ENCODE peak calls at places on chromosomes 1 and 21, in four cellular contexts. G, X, S and J are unnamed samples.

GRCh38 chr1:111220302-111220890 is 7.1 kb upstream of the CHI3L2 start:
- DNase-seq in S (no peak), G (no peak), X (no peak), J (no peak)

GRCh38 chr1:241637046-241637590 is 3.1 kb downstream of the CHML start:
- DNase-seq in X (peak), G (no peak), S (no peak), J (no peak)

GRCh38 chr1:214438059-214438458 is 113.3 kb downstream of the PTPN14 start:
- DNase-seq in X (no peak), S (no peak), G (no peak), J (no peak)

GRCh38 chr1:188904201-188904600 is 1573.5 kb downstream of the BRINP3 start:
- DNase-seq in S (no peak), G (no peak), X (peak), J (no peak)

GRCh38 chr1:94765958-94766357 is 54.2 kb upstream of the SLC44A3 start:
- DNase-seq in S (no peak), X (no peak), G (no peak), J (no peak)

GRCh38 chr1:39642796-39643195 is 3.4 kb upstream of the HEYL start:
- DNase-seq in X (peak), S (no peak), G (no peak), J (no peak)

GRCh38 chr21:19731251-19731650 is 1267.0 kb upstream of the NCAM2 start:
- DNase-seq in S (no peak), G (no peak), X (no peak), J (no peak)

GRCh38 chr1:25837253-25837875 is 17.6 kb downstream of the MTFR1L start:
- DNase-seq in G (no peak), S (no peak), X (peak), J (no peak)

GRCh38 chr1:186760426-186760825 is 68.3 kb upstream of the PLA2G4A start:
- DNase-seq in X (no peak), S (no peak), G (no peak), J (no peak)

GRCh38 chr1:96281491-96281890 is 440.1 kb upstream of the PTBP2 start:
- DNase-seq in X (no peak), G (no peak), S (no peak), J (no peak)

GRCh38 chr1:33336580-33336979 is 15.7 kb upstream of the A3GALT2 start:
- DNase-seq in X (no peak), G (no peak), S (no peak), J (no peak)

GRCh38 chr1:7808253-7808844 is 24.3 kb downstream of the PER3 start:
- DNase-seq in S (no peak), G (no peak), X (peak), J (no peak)

GRCh38 chr1:214044438-214045214 is 56.9 kb downstream of the PROX1 start:
- DNase-seq in S (no peak), X (no peak), G (no peak), J (no peak)

GRCh38 chr1:207818971-207819451 is 67.2 kb downstream of the CD46 start:
- DNase-seq in S (peak), X (no peak), G (no peak), J (no peak)

GRCh38 chr1:115112496-115113375 is 23.4 kb upstream of the TSPAN2 start:
- DNase-seq in G (peak), X (peak), S (no peak), J (no peak)

GRCh38 chr1:163170975-163171676 is 31.6 kb downstream of the RGS5 start:
- DNase-seq in S (no peak), X (peak), G (no peak), J (no peak)

GRCh38 chr1:16067127-16067768 is 6.2 kb downstream of the FAM131C start:
- DNase-seq in G (no peak), X (no peak), S (no peak), J (no peak)